ENCODE peak calls at places on chromosomes 12 and 14, in six cellular contexts. C is HCT116, J is SK-N-SH, O is neural progenitor cell, Z is endothelial cell of umbilical vein, A is MM.1S. U is an unnamed sample.

GRCh38 chr12:122079038-122079531 is 529 bp downstream of the MLXIP start:
- DNase-seq in O (peak; percentile 54), A (peak; percentile 6), J (peak; percentile 44), Z (peak; percentile 39), C (no peak), U (no peak)

GRCh38 chr12:752673-753400 is 458 bp downstream of the WNK1 start:
- DNase-seq in O (peak; percentile 89), Z (peak; percentile 58), C (no peak), J (peak; percentile 84), A (peak; percentile 60), U (no peak)

GRCh38 chr12:116317986-116318737 is 40.7 kb upstream of the MED13L start:
- DNase-seq in J (no peak), C (no peak), Z (no peak), A (no peak), O (no peak), U (no peak)

GRCh38 chr14:92513204-92513965 is at the start of gene RIN3:
- DNase-seq in O (peak; percentile 78), J (peak; percentile 47), A (no peak), Z (peak; percentile 48), C (no peak), U (no peak)

GRCh38 chr14:95544588-95544987 is 9.7 kb downstream of the GLRX5 start:
- DNase-seq in C (no peak), J (no peak), Z (no peak), A (no peak), O (no peak), U (no peak)

GRCh38 chr14:104864267-104865068 is 600 bp upstream of the CEP170B start:
- DNase-seq in C (peak; percentile 33), O (peak; percentile 75), A (no peak), J (no peak), Z (no peak), U (peak; percentile 79)

GRCh38 chr12:123131879-123132402 is 18.9 kb downstream of the PITPNM2 start:
- DNase-seq in Z (no peak), J (no peak), C (no peak), A (peak; percentile 56), O (no peak), U (no peak)

GRCh38 chr12:93198086-93198485 is 179.6 kb upstream of the NUDT4 start:
- DNase-seq in Z (peak; percentile 22), C (peak; percentile 60), J (no peak), O (no peak), A (no peak), U (no peak)

GRCh38 chr14:64137657-64138290 is 156.4 kb downstream of the ESR2 start:
- DNase-seq in C (no peak), A (no peak), O (peak; percentile 19), J (no peak), Z (peak; percentile 20), U (no peak)

GRCh38 chr12:120710805-120711296 is 593 bp downstream of the UNC119B start:
- DNase-seq in A (peak; percentile 7), J (peak; percentile 56), Z (no peak), C (no peak), O (peak; percentile 65), U (no peak)

GRCh38 chr12:54526800-54527630 is 22.4 kb upstream of the PDE1B start:
- DNase-seq in Z (peak; percentile 40), C (peak; percentile 53), A (peak; percentile 12), J (no peak), O (peak; percentile 82), U (no peak)

GRCh38 chr12:76032043-76032981 is 736 bp upstream of the PHLDA1 start:
- DNase-seq in A (peak; percentile 79), J (peak; percentile 15), O (peak; percentile 67), C (no peak), Z (peak; percentile 74), U (no peak)

GRCh38 chr12:108804361-108804949 is 52.9 kb downstream of the SSH1 start:
- DNase-seq in J (peak; percentile 51), O (peak; percentile 46), C (no peak), A (no peak), Z (peak; percentile 62), U (no peak)

GRCh38 chr14:44833376-44833775 is 128.4 kb downstream of the KLHL28 start:
- DNase-seq in A (no peak), C (peak; percentile 24), Z (no peak), J (no peak), O (no peak), U (no peak)

GRCh38 chr12:62654558-62655241 is 188.1 kb downstream of the MON2 start:
- DNase-seq in O (no peak), A (no peak), J (no peak), C (no peak), Z (no peak), U (no peak)

GRCh38 chr12:4402996-4403395 is 23.5 kb upstream of the FGF23 start:
- DNase-seq in C (no peak), Z (no peak), J (no peak), O (no peak), A (no peak), U (no peak)

GRCh38 chr12:67220065-67220464 is 49.1 kb upstream of the CAND1 start:
- DNase-seq in J (no peak), A (no peak), O (peak; percentile 32), C (peak; percentile 15), Z (no peak), U (no peak)

GRCh38 chr12:58639323-58639934 is 280.9 kb downstream of the LRIG3 start:
- DNase-seq in A (no peak), Z (peak; percentile 2), J (no peak), C (no peak), O (no peak), U (no peak)

GRCh38 chr14:51004801-51005526 is 60.7 kb upstream of the PYGL start:
- DNase-seq in Z (no peak), A (no peak), O (no peak), J (no peak), C (no peak), U (no peak)

GRCh38 chr14:55698051-55698450 is 118.0 kb downstream of the KTN1 start:
- DNase-seq in Z (no peak), J (no peak), O (no peak), C (no peak), A (no peak), U (no peak)

GRCh38 chr14:59254146-59254910 is 65.9 kb downstream of the DAAM1 start:
- DNase-seq in A (no peak), Z (peak; percentile 54), C (no peak), J (peak; percentile 16), O (no peak), U (no peak)

GRCh38 chr14:105878125-105878524 is 351.7 kb downstream of the TMEM121 start:
- DNase-seq in O (no peak), C (no peak), A (no peak), J (no peak), Z (no peak), U (no peak)

GRCh38 chr12:77231548-77231947 is 166.2 kb upstream of the E2F7 start:
- DNase-seq in Z (peak; percentile 93), C (no peak), O (no peak), A (no peak), J (peak; percentile 30), U (no peak)

GRCh38 chr14:95198320-95198719 is 41.0 kb upstream of the DICER1 start:
- DNase-seq in C (no peak), J (no peak), O (no peak), Z (no peak), A (no peak), U (no peak)

GRCh38 chr14:95314609-95315008 is 5.1 kb downstream of the CLMN start:
- DNase-seq in C (no peak), Z (no peak), O (no peak), J (peak; percentile 27), A (no peak), U (no peak)

GRCh38 chr12:19507823-19508222 is 68.5 kb downstream of the AEBP2 start:
- DNase-seq in C (no peak), O (no peak), J (peak; percentile 38), Z (peak; percentile 75), A (no peak), U (no peak)

GRCh38 chr12:6774557-6775062 is 2.3 kb downstream of the LAG3 start:
- DNase-seq in A (no peak), C (no peak), O (no peak), Z (no peak), J (no peak), U (no peak)

GRCh38 chr12:40013847-40014246 is 92.0 kb downstream of the SLC2A13 start:
- DNase-seq in J (no peak), O (no peak), C (no peak), A (no peak), Z (no peak), U (no peak)

GRCh38 chr12:4052691-4053090 is 179.5 kb upstream of the PARP11 start:
- DNase-seq in Z (no peak), J (no peak), C (no peak), O (no peak), A (no peak), U (peak; percentile 67)

GRCh38 chr12:71900091-71900490 is 38.6 kb upstream of the TPH2 start:
- DNase-seq in C (no peak), Z (peak; percentile 43), O (no peak), J (no peak), A (no peak), U (no peak)
- TF ChIP-seq CTCF in C (no peak), Z (peak; percentile 5), O (peak; percentile 34), J (peak; percentile 46), A (no peak), U (peak; percentile 22)

GRCh38 chr12:119153477-119154434 is 25.0 kb upstream of the HSPB8 start:
- DNase-seq in Z (peak; percentile 30), O (peak; percentile 98), J (no peak), C (peak; percentile 68), A (peak; percentile 14), U (no peak)
- H3K9ac ChIP-seq in Z (no peak overlapping the region), O (no peak overlapping the region), J (no peak overlapping the region), C (peak overlapping the region; percentile 30), A (no peak overlapping the region), U (no peak overlapping the region)

DNA sequence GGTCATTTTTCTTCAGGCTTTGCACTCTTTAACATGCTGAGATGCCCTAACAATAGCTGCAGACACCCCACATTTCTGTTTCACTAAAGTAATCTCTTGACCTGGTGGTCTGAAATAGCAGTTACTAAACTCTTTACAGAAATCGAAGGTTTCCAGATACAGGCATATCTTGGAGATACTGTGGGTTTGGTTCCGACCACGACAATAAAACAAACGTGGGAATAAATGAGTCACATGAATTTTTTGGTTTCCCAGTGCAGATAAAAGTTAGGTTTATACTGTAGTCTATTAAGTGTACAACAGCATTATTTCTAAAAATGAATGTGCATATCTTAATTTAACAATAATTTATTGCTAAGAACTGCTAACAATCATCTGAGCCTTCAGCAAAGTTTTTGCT is 208.7 kb downstream of the EGLN3 start:
- DNase-seq in O (no peak), A (no peak), C (no peak), Z (no peak), J (no peak), U (no peak)
- TF ChIP-seq CTCF in O (no peak), A (no peak), C (no peak), Z (no peak), J (no peak), U (no peak)

GRCh38 chr14:68549966-68550705 is 242.7 kb downstream of the ZFP36L1 start:
- DNase-seq in O (no peak), C (no peak), J (no peak), Z (peak; percentile 33), A (no peak), U (no peak)

GRCh38 chr14:68552597-68552996 is 240.3 kb downstream of the ZFP36L1 start:
- DNase-seq in A (no peak), J (no peak), C (no peak), Z (peak; percentile 72), O (no peak), U (no peak)

GRCh38 chr14:68552075-68552474 is 240.8 kb downstream of the ZFP36L1 start:
- DNase-seq in A (no peak), C (no peak), J (no peak), O (no peak), Z (no peak), U (no peak)

GRCh38 chr14:68549057-68549421 is 243.8 kb downstream of the ZFP36L1 start:
- DNase-seq in A (no peak), C (peak; percentile 74), O (no peak), Z (no peak), J (no peak), U (peak; percentile 93)

GRCh38 chr14:68551045-68551683 is 241.7 kb downstream of the ZFP36L1 start:
- DNase-seq in Z (no peak), O (no peak), C (no peak), A (no peak), J (no peak), U (no peak)
- H3K9ac ChIP-seq in Z (no peak overlapping the region), O (no peak overlapping the region), C (peak overlapping the region; percentile 7), A (no peak overlapping the region), J (no peak overlapping the region), U (peak overlapping the region; percentile 35)

U was measured in keratinocyte.